ENCODE peak calls at places on chromosomes 13 and 19, in five cellular contexts. Q is stimulated activated CD4-positive, alpha-beta T cell treated with anti-CD3 and anti-CD28 coated beads, Interleukin-15, amount 100 ng/mL, for 48 hours; E is adipocyte; G is skeletal muscle cell; B is transverse colon. N is an unnamed sample.
A peak's percentile ranks its signal among the peaks of the same experiment; 100 is the strongest.

GRCh38 chr13:113932060-113932459 is 41.8 kb downstream of the C13orf46 start:
- DNase-seq in Q (no peak), E (no peak), G (no peak), B (no peak), N (no peak)

GRCh38 chr19:41746593-41747227 is 8.6 kb upstream of the CEACAM6 start:
- DNase-seq in Q (peak; percentile 51), E (peak; percentile 46), G (peak; percentile 2), B (peak; percentile 78), N (peak; percentile 51)

GRCh38 chr19:13078897-13079541 is 23.6 kb downstream of the LYL1 start:
- DNase-seq in Q (no peak), E (no peak), G (no peak), B (peak; percentile 64), N (no peak)

GRCh38 chr13:23344923-23345322 is 88.6 kb downstream of the SACS start:
- DNase-seq in Q (no peak), E (no peak), G (no peak), B (no peak), N (no peak)

GRCh38 chr19:18233224-18233825 is 7.1 kb upstream of the PDE4C start:
- DNase-seq in Q (no peak), E (peak; percentile 60), G (no peak), B (peak; percentile 38), N (peak; percentile 55)

GRCh38 chr13:37225414-37226047 is 120.1 kb upstream of the CSNK1A1L start:
- DNase-seq in Q (no peak), E (peak; percentile 43), G (peak; percentile 40), B (no peak), N (peak; percentile 88)

GRCh38 chr19:10855879-10856522 is 7.8 kb downstream of the C19orf38 start:
- DNase-seq in Q (no peak), E (peak; percentile 32), G (no peak), B (no peak), N (peak; percentile 30)

GRCh38 chr19:18385675-18386542 is at the start of gene GDF15:
- DNase-seq in Q (no peak), E (peak; percentile 43), G (peak; percentile 81), B (peak; percentile 96), N (peak; percentile 91)

GRCh38 chr13:74683411-74683810 is 549.2 kb upstream of the KLF12 start:
- DNase-seq in Q (no peak), E (no peak), G (no peak), B (no peak), N (peak; percentile 13)

GRCh38 chr13:20418953-20419352 is 106.7 kb downstream of the CRYL1 start:
- DNase-seq in Q (no peak), E (no peak), G (no peak), B (no peak), N (no peak)

GRCh38 chr19:44974809-44975347 is 19.7 kb downstream of the CLPTM1 start:
- DNase-seq in Q (no peak), E (no peak), G (no peak), B (no peak), N (no peak)

GRCh38 chr13:113634279-113635047 is 23.5 kb downstream of the ATP4B start:
- DNase-seq in Q (no peak), E (no peak), G (no peak), B (no peak), N (no peak)

GRCh38 chr13:66663206-66663605 is 566.9 kb downstream of the PCDH9 start:
- DNase-seq in Q (no peak), E (no peak), G (no peak), B (no peak), N (no peak)

GRCh38 chr13:108561152-108561551 is 68.3 kb upstream of the MYO16 start:
- DNase-seq in Q (no peak), E (no peak), G (no peak), B (no peak), N (no peak)

GRCh38 chr19:45467115-45467455 is 711 bp upstream of the FOSB start:
- DNase-seq in Q (no peak), E (peak; percentile 64), G (no peak), B (no peak), N (no peak)

GRCh38 chr13:49214917-49215376 is 5.2 kb upstream of the MLNR start:
- DNase-seq in Q (peak; percentile 22), E (no peak), G (no peak), B (peak; percentile 45), N (peak; percentile 36)

GRCh38 chr13:95235944-95236343 is 65.3 kb downstream of the ABCC4 start:
- DNase-seq in Q (no peak), E (no peak), G (no peak), B (no peak), N (no peak)

GRCh38 chr19:13002389-13002898 is 7.2 kb downstream of the NFIX start:
- DNase-seq in Q (no peak), E (no peak), G (no peak), B (no peak), N (no peak)

GRCh38 chr13:93762703-93763102 is 536.1 kb downstream of the GPC6 start:
- DNase-seq in Q (no peak), E (no peak), G (no peak), B (no peak), N (no peak)

GRCh38 chr19:12481781-12482504 is 2.7 kb downstream of the ZNF709 start:
- DNase-seq in Q (no peak), E (no peak), G (no peak), B (no peak), N (no peak)

GRCh38 chr13:86660090-86660489 is 860.9 kb upstream of the SLITRK6 start:
- DNase-seq in Q (no peak), E (no peak), G (no peak), B (no peak), N (no peak)

N was measured in EH.